ENCODE peak calls at places on chromosomes 12 and 14, in eight cellular contexts. Q is left ventricle myocardium inferior; R is CD8-positive, alpha-beta memory T cell; E is ascending aorta; C is heart left ventricle; V is gastrocnemius medialis; Z is H9; S is lower lobe of right lung. W is an unnamed sample. For H3K9me3 and H3K4me1, the result is how much of the 10 kb centered on the place peaks cover.

GRCh38 chr12:75974323-75975273 is 57.0 kb downstream of the PHLDA1 start:
- DNase-seq in R (no peak), Z (no peak), Q (no peak), C (no peak), V (no peak), E (no peak), S (peak), W (peak)

GRCh38 chr12:14416658-14417057 is 51.2 kb downstream of the ATF7IP start:
- DNase-seq in V (no peak), S (no peak), E (no peak), C (no peak), R (no peak), Q (no peak), Z (peak), W (peak)

GRCh38 chr12:13613297-13613696 is 368.1 kb downstream of the GRIN2B start:
- DNase-seq in Z (no peak), E (no peak), R (no peak), V (no peak), S (no peak), Q (no peak), C (no peak), W (no peak)

GRCh38 chr12:113899844-113900471 is 66.2 kb downstream of the RBM19 start:
- DNase-seq in R (no peak), Z (peak), C (no peak), S (no peak), E (no peak), V (no peak), Q (no peak), W (no peak)

GRCh38 chr14:71452987-71453386 is 479.2 kb upstream of the RGS6 start:
- DNase-seq in V (no peak), Z (no peak), Q (no peak), S (no peak), C (no peak), E (no peak), R (no peak), W (no peak)

GRCh38 chr14:25508845-25509244 is 458.9 kb upstream of the STXBP6 start:
- DNase-seq in S (no peak), C (no peak), E (no peak), Z (no peak), Q (no peak), V (no peak), R (no peak), W (no peak)

GRCh38 chr12:124025661-124026060 is 52.6 kb downstream of the ZNF664 start:
- DNase-seq in Z (peak), S (no peak), V (no peak), R (no peak), C (no peak), E (no peak), Q (no peak), W (no peak)

GRCh38 chr12:16324772-16325171 is 22.7 kb upstream of the MGST1 start:
- DNase-seq in S (no peak), Z (no peak), V (no peak), E (no peak), R (no peak), Q (no peak), C (no peak), W (no peak)

GRCh38 chr12:96036765-96037455 is 1.5 kb upstream of the LTA4H start:
- DNase-seq in Z (no peak), C (no peak), S (no peak), E (no peak), R (no peak), V (peak), Q (no peak), W (no peak)

GRCh38 chr12:84978921-84979320 is 57.2 kb downstream of the TSPAN19 start:
- DNase-seq in V (no peak), Z (no peak), S (no peak), R (no peak), C (no peak), E (no peak), Q (no peak), W (no peak)

GRCh38 chr14:100323121-100323941 is at the start of gene SLC25A47:
- DNase-seq in R (no peak), C (no peak), Q (no peak), S (no peak), V (no peak), Z (no peak), E (no peak), W (no peak)

GRCh38 chr14:89618309-89618708 is 201.3 kb upstream of the FOXN3 start:
- DNase-seq in Q (no peak), S (no peak), C (no peak), Z (no peak), V (no peak), E (no peak), R (no peak), W (peak)

GRCh38 chr12:20259786-20260185 is 108.6 kb upstream of the PDE3A start:
- DNase-seq in Z (no peak), Q (no peak), E (no peak), C (no peak), R (no peak), S (no peak), V (no peak), W (no peak)

GRCh38 chr14:95329941-95330340 is 10.2 kb upstream of the CLMN start:
- DNase-seq in V (no peak), C (no peak), E (no peak), Z (no peak), S (no peak), R (no peak), Q (no peak), W (no peak)

GRCh38 chr14:71166434-71166833 is 259.2 kb downstream of the PCNX1 start:
- DNase-seq in R (no peak), Z (no peak), Q (no peak), C (no peak), S (no peak), V (no peak), E (no peak), W (peak)

GRCh38 chr12:77679701-77680100 is 151.0 kb upstream of the NAV3 start:
- DNase-seq in E (no peak), C (no peak), Z (no peak), V (no peak), S (no peak), R (no peak), Q (no peak), W (no peak)

GRCh38 chr14:23629831-23630396 is 6.2 kb upstream of the DHRS2 start:
- DNase-seq in R (no peak), C (no peak), Q (no peak), E (no peak), V (no peak), Z (no peak), S (no peak), W (no peak)

GRCh38 chr14:103281496-103282231 is 52.4 kb upstream of the EIF5 start:
- DNase-seq in S (no peak), Q (no peak), R (no peak), C (no peak), V (peak), Z (peak), E (no peak), W (peak)

GRCh38 chr14:28754209-28754985 is 12.2 kb upstream of the FOXG1 start:
- DNase-seq in Z (peak), Q (no peak), R (no peak), V (no peak), C (no peak), E (no peak), S (no peak), W (peak)

GRCh38 chr12:79547735-79548347 is 142.9 kb downstream of the PAWR start:
- DNase-seq in S (no peak), R (no peak), Z (peak), C (no peak), V (no peak), Q (no peak), E (no peak), W (peak)

GRCh38 chr12:42534184-42534838 is 55.2 kb downstream of the PRICKLE1 start:
- DNase-seq in C (no peak), Z (no peak), Q (peak), R (no peak), E (no peak), S (no peak), V (no peak), W (no peak)

GRCh38 chr12:115794659-115795081 is 482.8 kb downstream of the MED13L start:
- DNase-seq in R (no peak), Q (no peak), S (no peak), C (no peak), V (no peak), E (no peak), Z (no peak), W (no peak)

GRCh38 chr12:124508323-124509096 is 58.9 kb downstream of the NCOR2 start:
- DNase-seq in C (peak), Z (no peak), Q (no peak), E (no peak), R (no peak), V (peak), S (no peak), W (no peak)

GRCh38 chr12:79168687-79169086 is 304.1 kb downstream of the SYT1 start:
- DNase-seq in Z (no peak), S (no peak), Q (no peak), E (no peak), V (no peak), R (no peak), C (no peak), W (peak)

GRCh38 chr14:89331398-89331797 is 85.6 kb downstream of the FOXN3 start:
- DNase-seq in V (no peak), S (no peak), C (no peak), E (no peak), R (no peak), Q (no peak), Z (no peak), W (no peak)

GRCh38 chr14:69850086-69850735 is 29.0 kb upstream of the SMOC1 start:
- DNase-seq in C (no peak), E (no peak), Z (peak), Q (no peak), R (no peak), S (no peak), V (peak), W (no peak)

GRCh38 chr14:94884616-94885230 is 114.8 kb upstream of the GSC start:
- DNase-seq in S (no peak), V (no peak), E (no peak), Q (no peak), C (no peak), Z (no peak), R (no peak), W (no peak)

GRCh38 chr14:105119410-105120025 is 49.1 kb downstream of the JAG2 start:
- DNase-seq in E (no peak), Q (no peak), C (no peak), R (no peak), V (no peak), S (no peak), Z (no peak), W (no peak)
- H3K9me3 ChIP-seq in E (under half), Q (under half), C (under half), R (under half), V (under half), S (under half), Z (under half), W (under half)

GRCh38 chr14:72651715-72652114 is 242.2 kb downstream of the DPF3 start:
- DNase-seq in C (no peak), S (no peak), Z (no peak), E (no peak), R (no peak), Q (no peak), V (no peak), W (no peak)

GRCh38 chr14:72652179-72652578 is 241.7 kb downstream of the DPF3 start:
- DNase-seq in S (no peak), Q (no peak), R (no peak), V (no peak), E (no peak), Z (no peak), C (no peak), W (no peak)

GRCh38 chr14:72662213-72662612 is 231.7 kb downstream of the DPF3 start:
- DNase-seq in C (no peak), Q (no peak), S (no peak), V (no peak), E (no peak), R (no peak), Z (no peak), W (no peak)

GRCh38 chr14:72653026-72653425 is 240.9 kb downstream of the DPF3 start:
- DNase-seq in V (no peak), C (no peak), Z (no peak), Q (no peak), E (no peak), S (no peak), R (no peak), W (no peak)

DNA sequence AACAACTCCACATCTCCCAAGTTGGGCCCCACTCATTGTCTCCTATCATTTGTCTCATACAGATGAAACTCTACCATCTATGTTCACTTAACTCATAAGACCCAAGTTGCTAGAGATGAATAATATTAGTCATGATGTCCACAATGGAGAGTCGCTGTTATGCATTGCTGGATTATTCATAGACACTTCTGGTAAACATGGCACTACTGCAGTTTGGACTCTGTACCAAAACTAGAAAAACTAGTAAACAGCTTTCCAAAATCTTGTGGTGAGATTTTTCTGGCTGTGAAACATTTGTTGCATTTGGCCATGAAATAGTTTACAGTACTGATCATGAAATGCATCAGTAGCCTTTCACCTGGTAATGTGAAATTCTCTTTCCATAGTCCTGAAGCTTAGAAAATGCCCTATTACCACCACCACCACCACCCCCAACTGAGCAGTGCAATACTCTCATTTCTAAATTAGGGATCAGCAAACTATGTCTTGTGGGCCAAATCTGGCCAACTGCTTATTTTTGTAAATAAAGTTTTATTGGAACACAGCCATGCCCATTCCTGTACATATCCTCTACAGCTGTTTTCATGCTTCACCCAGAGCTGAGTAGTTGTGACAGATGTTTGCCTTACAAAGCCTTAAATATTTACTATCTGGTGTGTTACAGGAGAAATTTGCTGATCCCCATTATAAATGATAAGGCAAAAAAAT is 236.5 kb downstream of the DPF3 start:
- DNase-seq in Z (no peak), C (no peak), S (no peak), R (no peak), E (no peak), Q (no peak), V (no peak), W (no peak)
- H3K4me1 ChIP-seq in Z (under half), C (under half), S (under half), R (under half), E (under half), Q (under half), V (under half), W (under half)

GRCh38 chr14:74401504-74402241 is 24.3 kb downstream of the SYNDIG1L start:
- DNase-seq in C (peak), S (no peak), Q (peak), R (peak), Z (peak), E (no peak), V (peak), W (no peak)

GRCh38 chr14:74403619-74404417 is 22.2 kb downstream of the SYNDIG1L start:
- DNase-seq in S (peak), V (no peak), C (no peak), Q (no peak), R (no peak), E (no peak), Z (no peak), W (no peak)

GRCh38 chr14:74402264-74403251 is 23.5 kb downstream of the SYNDIG1L start:
- DNase-seq in R (no peak), C (no peak), S (peak), Z (no peak), V (no peak), E (no peak), Q (no peak), W (no peak)

GRCh38 chr14:74400328-74400727 is 25.7 kb downstream of the SYNDIG1L start:
- DNase-seq in E (no peak), Q (no peak), C (no peak), V (no peak), S (no peak), R (no peak), Z (peak), W (peak)

DNA sequence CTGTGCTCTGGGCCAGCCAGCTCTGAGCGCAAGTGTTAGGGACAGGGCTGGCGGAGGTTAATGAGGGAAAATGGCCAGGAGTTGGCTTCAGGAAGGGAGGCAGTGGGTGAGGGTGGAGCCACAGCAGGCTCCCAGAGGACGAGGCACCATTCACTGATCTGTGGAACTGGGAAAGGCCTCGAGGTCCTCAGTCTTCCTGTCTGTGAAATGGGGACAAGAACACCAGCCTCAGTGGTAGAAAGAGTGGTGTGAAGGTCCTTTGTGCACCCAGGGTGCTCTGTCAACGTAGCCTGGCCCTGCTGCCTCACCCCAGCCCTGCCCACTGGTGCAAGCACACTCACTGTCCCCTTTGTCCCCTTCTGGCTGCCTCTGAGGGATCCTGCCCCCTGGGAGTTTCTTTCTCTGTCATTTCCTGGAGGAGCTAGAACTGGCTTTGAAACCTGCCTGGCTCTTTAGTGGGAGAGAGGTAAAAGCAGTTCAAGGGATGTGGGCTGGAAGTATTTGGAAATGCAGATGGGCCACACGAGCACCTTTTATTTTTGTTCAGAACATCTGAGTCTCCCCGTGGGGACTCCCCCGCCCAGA is 25.0 kb downstream of the SYNDIG1L start:
- DNase-seq in Q (no peak), S (no peak), E (no peak), V (no peak), R (no peak), Z (no peak), C (no peak), W (no peak)
- H3K27ac ChIP-seq in Q (no peak), S (peak), E (no peak), V (no peak), R (peak), Z (no peak), C (no peak), W (no peak)

GRCh38 chr12:92389466-92389865 is 243.8 kb upstream of the BTG1 start:
- DNase-seq in C (no peak), V (no peak), E (no peak), Q (no peak), R (no peak), Z (no peak), S (no peak), W (no peak)
- H3K9me3 ChIP-seq in C (under half), V (under half), E (under half), Q (half or more), R (under half), Z (under half), S (under half), W (under half)

GRCh38 chr12:8639936-8640335 is 22.7 kb downstream of the MFAP5 start:
- DNase-seq in S (no peak), E (no peak), C (no peak), Q (no peak), Z (no peak), R (no peak), V (no peak), W (no peak)
- H3K4me1 ChIP-seq in S (under half), E (under half), C (under half), Q (under half), Z (under half), R (under half), V (under half), W (under half)

DNA sequence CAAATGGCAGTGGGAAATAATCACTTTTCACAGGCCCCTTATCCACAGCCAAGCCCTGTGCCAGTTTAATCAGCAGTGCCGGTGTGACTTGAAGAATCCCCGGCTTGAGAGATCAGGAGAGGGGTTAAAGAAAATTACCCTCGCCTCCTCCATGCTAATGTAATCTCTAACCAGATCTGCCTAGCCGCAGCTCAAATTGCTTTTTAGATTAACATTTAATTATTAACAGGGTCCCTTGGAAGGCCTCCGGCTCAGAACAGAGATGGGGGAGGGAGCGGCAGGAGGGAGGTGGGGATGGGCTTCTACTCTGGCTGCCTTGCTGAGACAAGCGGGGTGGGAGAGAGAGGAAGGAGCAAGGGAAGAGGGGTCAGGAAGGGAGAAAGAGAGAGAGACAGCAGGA is 24.0 kb downstream of the FAM222A start:
- DNase-seq in V (no peak), S (no peak), Q (no peak), E (no peak), C (peak), R (no peak), Z (no peak), W (no peak)
- H3K27ac ChIP-seq in V (no peak), S (no peak), Q (no peak), E (no peak), C (no peak), R (no peak), Z (no peak), W (no peak)

GRCh38 chr12:87430444-87430843 is 598.8 kb downstream of the C12orf50 start:
- DNase-seq in S (no peak), R (no peak), Q (no peak), C (no peak), E (no peak), V (no peak), Z (no peak), W (no peak)
- H3K9me3 ChIP-seq in S (under half), R (under half), Q (under half), C (under half), E (under half), V (under half), Z (under half), W (under half)

DNA sequence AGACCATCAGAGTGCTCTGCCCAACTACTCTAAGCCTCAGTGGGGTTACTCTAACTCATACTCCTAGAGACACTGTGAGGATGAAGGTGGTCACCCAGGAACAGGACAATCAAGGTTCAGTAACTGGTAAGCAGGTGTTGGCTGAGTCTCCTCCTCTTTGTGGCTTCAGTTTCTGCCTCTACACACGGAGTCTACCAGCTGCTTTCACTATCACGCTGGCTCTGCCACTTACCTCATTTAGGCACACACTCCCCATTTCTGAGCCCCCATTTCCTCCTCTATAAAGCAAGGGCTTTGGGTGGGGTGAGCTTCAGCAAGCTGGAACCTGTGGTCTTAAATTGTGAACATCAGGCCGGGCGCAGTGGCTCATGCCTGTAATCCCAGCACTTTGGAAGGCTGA is 7.3 kb upstream of the TCHP start:
- DNase-seq in E (no peak), S (no peak), C (no peak), Z (no peak), R (no peak), Q (no peak), V (no peak), W (no peak)
- H3K4me1 ChIP-seq in E (under half), S (under half), C (under half), Z (under half), R (under half), Q (under half), V (under half), W (under half)

W was measured in A673.